ENCODE peak calls at places on chromosome 3, in six cellular contexts. N, O, Z, R, K and C are unnamed samples.

GRCh38 chr3:193132923-193133463 is 108.0 kb upstream of the PLAAT1 start:
- DNase-seq in N (no peak), O (peak), Z (peak), R (no peak), K (no peak), C (peak)

GRCh38 chr3:185094691-185095090 is 58.2 kb downstream of the C3orf70 start:
- DNase-seq in N (no peak), O (no peak), Z (peak), R (no peak), K (no peak), C (no peak)

GRCh38 chr3:23646201-23646955 is 159.4 kb upstream of the UBE2E1 start:
- DNase-seq in N (no peak), O (no peak), Z (no peak), R (no peak), K (no peak), C (no peak)

GRCh38 chr3:192957441-192957951 is 39.8 kb upstream of the MB21D2 start:
- DNase-seq in N (peak), O (peak), Z (peak), R (no peak), K (peak), C (peak)

GRCh38 chr3:45034612-45035252 is 8.6 kb downstream of the CLEC3B start:
- DNase-seq in N (no peak), O (no peak), Z (no peak), R (no peak), K (no peak), C (no peak)

GRCh38 chr3:78918361-78919020 is 849.3 kb downstream of the ROBO1 start:
- DNase-seq in N (peak), O (no peak), Z (peak), R (no peak), K (no peak), C (peak)

GRCh38 chr3:44355634-44356033 is 17.1 kb downstream of the TCAIM start:
- DNase-seq in N (peak), O (peak), Z (peak), R (no peak), K (no peak), C (peak)

GRCh38 chr3:66492672-66493071 is 8.2 kb downstream of the LRIG1 start:
- DNase-seq in N (no peak), O (peak), Z (no peak), R (no peak), K (no peak), C (no peak)

GRCh38 chr3:44865272-44866005 is 3.7 kb downstream of the TMEM42 start:
- DNase-seq in N (no peak), O (no peak), Z (no peak), R (no peak), K (no peak), C (no peak)

GRCh38 chr3:147398841-147399534 is 7.4 kb downstream of the ZIC4 start:
- DNase-seq in N (no peak), O (no peak), Z (no peak), R (no peak), K (no peak), C (no peak)

GRCh38 chr3:147397911-147398809 is 8.2 kb downstream of the ZIC4 start:
- DNase-seq in N (no peak), O (no peak), Z (no peak), R (peak), K (no peak), C (no peak)

GRCh38 chr3:147397155-147397888 is 9.0 kb downstream of the ZIC4 start:
- DNase-seq in N (no peak), O (no peak), Z (no peak), R (peak), K (no peak), C (no peak)

GRCh38 chr3:147395975-147396708 is 10.2 kb downstream of the ZIC4 start:
- DNase-seq in N (no peak), O (no peak), Z (no peak), R (peak), K (no peak), C (no peak)

DNA sequence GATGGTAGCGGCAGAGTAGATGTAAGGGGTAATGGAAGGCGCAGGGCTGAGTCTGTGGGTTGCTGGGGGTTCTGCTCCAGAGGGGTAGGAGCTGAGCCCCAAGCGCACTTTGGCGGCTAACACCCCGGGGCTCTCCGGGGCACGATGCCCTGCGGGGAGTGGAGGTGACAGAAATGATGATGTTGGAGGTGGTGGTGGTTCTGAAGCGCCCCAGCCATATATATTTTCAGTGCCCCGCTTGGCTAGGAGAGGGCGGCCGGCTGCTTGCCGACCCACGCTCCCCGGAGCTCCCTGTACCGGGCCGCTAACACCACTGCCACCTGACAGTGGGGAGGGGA is 9.7 kb downstream of the ZIC4 start:
- DNase-seq in N (no peak), O (no peak), Z (no peak), R (no peak), K (no peak), C (no peak)
- H3K4me3 ChIP-seq in N (peak), O (no peak), Z (no peak), R (peak), K (no peak), C (no peak)

GRCh38 chr3:12289562-12289961 is 692 bp downstream of the PPARG start:
- DNase-seq in N (no peak), O (no peak), Z (no peak), R (no peak), K (no peak), C (no peak)
- H3K4me3 ChIP-seq in N (no peak), O (no peak), Z (no peak), R (no peak), K (peak), C (no peak)

GRCh38 chr3:24678441-24678865 is 183.8 kb upstream of the THRB start:
- DNase-seq in N (peak), O (no peak), Z (peak), R (no peak), K (peak), C (peak)
- H3K4me3 ChIP-seq in N (no peak), O (no peak), Z (peak), R (no peak), K (no peak), C (peak)

GRCh38 chr3:38465588-38466154 is 12.0 kb downstream of the ACVR2B start:
- DNase-seq in N (no peak), O (no peak), Z (no peak), R (no peak), K (no peak), C (no peak)
- H3K4me3 ChIP-seq in N (no peak), O (no peak), Z (no peak), R (no peak), K (no peak), C (no peak)